ENCODE peak calls at places on chromosome 21, in six cellular contexts. B, L, X, H, Y and A are unnamed samples.

GRCh38 chr21:32423320-32423719 is 10.8 kb downstream of the EVA1C start:
- DNase-seq in Y (no peak), L (no peak), H (no peak), X (no peak), B (no peak), A (no peak)

GRCh38 chr21:38989745-38990423 is 184.2 kb downstream of the ETS2 start:
- DNase-seq in X (peak; percentile 78), L (no peak), Y (no peak), B (no peak), H (no peak), A (peak; percentile 54)

GRCh38 chr21:17497345-17497744 is 15.5 kb upstream of the CXADR start:
- DNase-seq in Y (no peak), H (no peak), X (no peak), L (no peak), B (no peak), A (no peak)

GRCh38 chr21:14243877-14244276 is 27.9 kb downstream of the RBM11 start:
- DNase-seq in B (no peak), X (no peak), H (no peak), L (no peak), Y (no peak), A (no peak)

GRCh38 chr21:42650441-42651421 is 2.7 kb upstream of the PDE9A start:
- DNase-seq in Y (no peak), X (peak; percentile 37), H (no peak), B (no peak), L (no peak), A (no peak)

GRCh38 chr21:42558846-42559245 is 45.2 kb downstream of the SLC37A1 start:
- DNase-seq in X (peak; percentile 27), L (no peak), B (peak; percentile 2), Y (no peak), H (no peak), A (no peak)

GRCh38 chr21:24825348-24825747 is 781.9 kb downstream of the MRPL39 start:
- DNase-seq in B (no peak), H (no peak), L (no peak), Y (no peak), X (no peak), A (no peak)

GRCh38 chr21:17688912-17689874 is 76.5 kb upstream of the BTG3 start:
- DNase-seq in Y (peak; percentile 59), B (peak; percentile 42), X (peak; percentile 71), L (no peak), H (peak; percentile 51), A (peak; percentile 68)

GRCh38 chr21:14603202-14603601 is 57.1 kb upstream of the SAMSN1 start:
- DNase-seq in L (no peak), Y (no peak), H (no peak), X (no peak), B (no peak), A (no peak)

GRCh38 chr21:42117229-42118048 is 46.3 kb downstream of the UMODL1 start:
- DNase-seq in Y (peak; percentile 56), L (no peak), H (peak; percentile 75), X (peak; percentile 82), B (peak; percentile 87), A (peak; percentile 71)

GRCh38 chr21:14901482-14901958 is 163.3 kb downstream of the NRIP1 start:
- DNase-seq in Y (no peak), B (no peak), L (no peak), X (no peak), H (no peak), A (no peak)

GRCh38 chr21:17742181-17742580 is 77.0 kb downstream of the C21orf91 start:
- DNase-seq in B (no peak), X (no peak), H (no peak), Y (no peak), L (no peak), A (no peak)

GRCh38 chr21:42741056-42741455 is 87.6 kb downstream of the PDE9A start:
- DNase-seq in H (no peak), Y (no peak), B (no peak), X (no peak), L (no peak), A (no peak)

GRCh38 chr21:20720623-20721022 is 277.6 kb upstream of the NCAM2 start:
- DNase-seq in H (no peak), L (no peak), Y (no peak), X (no peak), B (no peak), A (no peak)

GRCh38 chr21:38959686-38960049 is 153.9 kb downstream of the ETS2 start:
- DNase-seq in X (no peak), Y (no peak), H (no peak), L (no peak), B (no peak), A (no peak)

GRCh38 chr21:42315296-42315891 is at the start of gene TFF3:
- DNase-seq in H (no peak), L (no peak), B (peak; percentile 70), Y (no peak), X (no peak), A (peak; percentile 92)

GRCh38 chr21:42357307-42357706 is 6.5 kb upstream of the TFF2 start:
- DNase-seq in H (no peak), B (no peak), Y (no peak), X (no peak), L (no peak), A (no peak)

GRCh38 chr21:35619184-35619583 is 441.1 kb downstream of the SETD4 start:
- DNase-seq in L (no peak), Y (no peak), H (no peak), X (no peak), B (no peak), A (no peak)

GRCh38 chr21:44749759-44750674 is 38.6 kb upstream of the TSPEAR start:
- DNase-seq in L (no peak), Y (no peak), H (no peak), X (no peak), B (no peak), A (no peak)
- TF ChIP-seq POLR2A in L (no peak), Y (no peak), H (no peak), X (no peak), B (no peak), A (no peak)

GRCh38 chr21:34592120-34592561 is 22.8 kb downstream of the RCAN1 start:
- DNase-seq in Y (no peak), X (no peak), B (peak; percentile 64), L (no peak), H (no peak), A (no peak)
- H3K4me3 ChIP-seq in Y (peak overlapping the region; percentile 8), X (no peak overlapping the region), B (no peak overlapping the region), L (peak overlapping the region; percentile 40), H (no peak overlapping the region), A (no peak overlapping the region)

DNA sequence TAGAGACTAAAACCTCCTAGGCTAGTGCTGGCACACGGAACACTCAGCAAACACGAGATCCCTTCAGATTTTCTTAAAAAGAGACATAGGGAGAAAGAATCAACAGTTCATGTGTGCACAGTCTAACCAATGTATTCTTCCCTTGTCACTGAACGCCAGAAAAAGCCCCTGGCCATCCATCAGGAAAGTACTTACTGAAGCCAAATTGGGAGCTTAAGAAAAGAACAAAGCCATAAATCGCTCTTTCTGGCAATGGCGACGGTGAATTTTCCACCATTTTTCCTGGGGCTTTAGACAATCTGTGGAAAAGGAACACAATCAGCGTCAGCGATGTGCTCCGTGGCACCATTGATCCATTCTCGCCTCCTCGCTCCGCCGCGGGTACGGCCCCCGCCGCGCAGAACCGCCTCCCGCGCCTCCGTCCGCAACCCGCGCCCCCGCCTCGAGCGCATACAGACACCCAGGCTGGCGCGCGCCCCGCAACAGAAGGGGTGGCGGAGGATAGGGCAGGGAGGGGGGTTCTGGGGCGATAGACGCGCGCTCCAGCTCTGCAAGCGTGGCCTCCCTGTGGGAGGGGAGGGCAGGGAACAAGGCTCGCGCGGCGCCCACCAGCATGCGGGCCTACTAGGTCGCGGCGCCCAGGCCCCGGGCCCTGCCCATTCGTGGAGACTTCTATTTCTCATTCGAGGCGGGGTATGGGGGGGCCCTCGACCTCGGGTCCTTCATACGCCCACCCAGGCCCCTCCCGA is 458 bp downstream of the PIGP start:
- DNase-seq in Y (peak; percentile 75), H (peak; percentile 65), X (peak; percentile 88), L (no peak), B (peak; percentile 11), A (peak; percentile 63)
- TF ChIP-seq POLR2A in Y (no peak), H (no peak), X (no peak), L (no peak), B (peak; percentile 74), A (no peak)

DNA sequence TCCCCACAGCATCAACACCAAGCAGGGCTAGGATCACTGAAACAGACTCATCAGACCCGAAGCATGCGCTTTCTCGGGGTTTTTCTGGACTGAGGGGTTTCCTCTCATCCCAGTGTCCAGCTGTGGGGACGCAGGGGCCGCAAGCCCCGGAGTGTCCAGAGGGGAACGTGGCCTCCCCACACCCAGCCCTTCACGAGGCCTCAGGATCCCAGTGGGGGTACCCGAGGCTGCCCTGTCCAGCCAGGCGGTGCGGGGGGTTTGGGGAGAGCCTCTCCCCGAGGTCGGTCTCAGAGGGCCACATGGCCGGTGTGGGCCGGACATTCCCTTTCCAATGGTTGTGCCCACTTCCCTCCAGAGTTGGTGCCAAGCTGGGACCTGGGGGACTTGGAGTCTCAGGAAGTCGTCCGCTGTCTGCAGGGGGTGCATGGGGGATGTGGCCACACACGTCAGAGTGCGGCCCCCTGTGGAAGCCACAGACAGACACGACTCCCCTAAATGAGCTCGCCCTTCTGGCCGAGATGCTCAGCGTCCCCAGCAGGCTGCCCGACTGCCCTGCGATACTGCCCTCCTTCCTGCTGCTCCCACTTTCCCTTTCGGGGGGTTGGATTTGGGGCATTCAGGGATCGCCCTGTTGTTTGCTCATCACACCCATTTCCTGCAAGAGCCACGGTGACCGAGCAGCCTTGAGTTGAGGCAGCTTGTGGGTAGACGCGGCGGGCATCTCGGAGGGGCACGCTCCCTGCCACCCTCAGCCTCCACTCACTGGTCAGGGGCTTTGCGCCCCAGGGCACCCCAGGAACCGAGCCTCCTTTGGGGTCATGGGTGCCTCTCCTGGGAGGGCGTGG is 4.1 kb downstream of the COL6A1 start:
- DNase-seq in H (no peak), B (peak; percentile 7), X (peak; percentile 47), Y (no peak), L (no peak), A (no peak)
- H3K4me3 ChIP-seq in H (no peak overlapping the region), B (no peak overlapping the region), X (no peak overlapping the region), Y (no peak overlapping the region), L (peak overlapping the region; percentile 30), A (no peak overlapping the region)

GRCh38 chr21:33974513-33975468 is 59.2 kb upstream of the ATP5PO start:
- DNase-seq in L (no peak), Y (no peak), B (no peak), H (no peak), X (no peak), A (no peak)

GRCh38 chr21:33976980-33977720 is 61.5 kb upstream of the ATP5PO start:
- DNase-seq in B (no peak), H (no peak), X (no peak), Y (no peak), L (no peak), A (no peak)

GRCh38 chr21:33976082-33976979 is 60.7 kb upstream of the ATP5PO start:
- DNase-seq in B (peak; percentile 20), X (no peak), L (no peak), Y (no peak), H (peak; percentile 44), A (no peak)

GRCh38 chr21:33977721-33978369 is 62.2 kb upstream of the ATP5PO start:
- DNase-seq in X (no peak), Y (no peak), B (no peak), H (no peak), L (no peak), A (no peak)

DNA sequence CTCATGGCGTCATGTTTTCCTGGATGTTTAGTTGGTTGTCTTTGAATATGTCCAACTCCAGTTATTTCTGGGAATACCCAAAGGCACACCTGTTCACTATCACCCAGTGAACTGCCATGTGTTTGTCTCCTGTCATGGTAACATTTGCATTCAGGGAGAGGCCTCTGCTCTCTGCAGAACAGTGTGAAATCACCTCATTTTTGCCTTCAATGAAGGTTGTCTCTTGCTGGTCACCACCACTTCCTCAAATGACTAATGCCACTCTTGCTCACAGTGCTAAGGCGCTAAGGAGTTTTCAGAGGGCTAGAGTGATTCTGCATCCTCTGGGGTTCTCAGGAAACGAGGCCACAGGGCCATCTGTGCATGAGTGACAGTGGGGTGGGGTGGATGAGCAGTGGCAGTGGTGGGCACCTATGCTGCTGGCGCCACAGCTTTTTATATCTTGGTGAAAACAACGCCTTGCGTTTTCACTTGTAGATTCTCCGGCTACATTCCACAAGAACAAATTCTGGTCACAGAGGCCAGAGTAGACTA is 60.0 kb upstream of the ATP5PO start:
- DNase-seq in B (peak; percentile 25), H (no peak), L (no peak), X (no peak), Y (no peak), A (no peak)
- TF ChIP-seq POLR2A in B (no peak), H (no peak), L (no peak), X (no peak), Y (no peak), A (no peak)